ENCODE peak calls at places on chromosome 16, in four cellular contexts. I is MM.1S, V is PC-3, S is neural progenitor cell. W is an unnamed sample.

GRCh38 chr16:81737885-81738536 is 41.1 kb upstream of the PLCG2 start:
- DNase-seq in I (peak; percentile 64), V (peak; percentile 86), S (peak; percentile 89), W (peak; percentile 92)

GRCh38 chr16:19431636-19432340 is 14.1 kb downstream of the TMC5 start:
- DNase-seq in I (no peak), V (no peak), S (no peak), W (no peak)

GRCh38 chr16:67302076-67302475 is 22.7 kb downstream of the PLEKHG4 start:
- DNase-seq in I (no peak), V (no peak), S (no peak), W (no peak)

GRCh38 chr16:54657058-54657708 is 273.5 kb upstream of the IRX5 start:
- DNase-seq in I (no peak), V (peak; percentile 31), S (no peak), W (no peak)

GRCh38 chr16:28186752-28187151 is 25.0 kb downstream of the XPO6 start:
- DNase-seq in I (no peak), V (no peak), S (no peak), W (no peak)

GRCh38 chr16:75971334-75971733 is 245.0 kb upstream of the CPHXL start:
- DNase-seq in I (no peak), V (no peak), S (no peak), W (no peak)

GRCh38 chr16:2339521-2340484 is 725 bp downstream of the ABCA3 start:
- DNase-seq in I (peak; percentile 34), V (peak; percentile 47), S (peak; percentile 75), W (no peak)

GRCh38 chr16:54285414-54286066 is 1.0 kb downstream of the IRX3 start:
- DNase-seq in I (no peak), V (no peak), S (peak; percentile 61), W (no peak)

GRCh38 chr16:72271841-72272240 is 99.9 kb upstream of the PMFBP1 start:
- DNase-seq in I (peak; percentile 47), V (no peak), S (no peak), W (no peak)

GRCh38 chr16:35208001-35208935 is 1748.9 kb downstream of the TP53TG3F start:
- DNase-seq in I (no peak), V (no peak), S (no peak), W (no peak)

GRCh38 chr16:13093676-13094075 is 192.3 kb downstream of the SHISA9 start:
- DNase-seq in I (no peak), V (no peak), S (no peak), W (no peak)
- TF ChIP-seq EZH2phosphoT487 in I (no peak), V (no peak), S (no peak), W (no peak)

DNA sequence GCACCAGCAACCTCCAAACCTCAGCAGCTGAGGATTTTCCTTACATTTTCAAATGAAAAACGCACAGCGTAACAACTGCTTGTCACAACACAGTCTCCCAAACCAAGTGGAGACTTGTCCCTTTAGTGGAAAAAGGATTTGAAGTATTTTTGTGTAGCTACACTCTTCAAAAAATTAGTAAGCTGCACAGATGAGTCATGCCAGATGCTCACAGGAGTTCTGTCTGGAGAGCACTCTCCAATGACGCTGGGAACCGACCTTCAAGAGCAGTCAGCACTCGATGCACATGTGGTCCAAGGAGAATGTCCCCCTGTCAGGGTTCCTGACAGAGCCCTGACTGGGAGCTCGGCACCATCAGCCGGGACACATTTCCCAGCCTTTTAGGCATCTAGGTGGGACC is 39.8 kb downstream of the MAP1LC3B start:
- DNase-seq in I (no peak), V (peak; percentile 8), S (no peak), W (no peak)
- TF ChIP-seq EZH2phosphoT487 in I (no peak), V (no peak), S (no peak), W (no peak)

DNA sequence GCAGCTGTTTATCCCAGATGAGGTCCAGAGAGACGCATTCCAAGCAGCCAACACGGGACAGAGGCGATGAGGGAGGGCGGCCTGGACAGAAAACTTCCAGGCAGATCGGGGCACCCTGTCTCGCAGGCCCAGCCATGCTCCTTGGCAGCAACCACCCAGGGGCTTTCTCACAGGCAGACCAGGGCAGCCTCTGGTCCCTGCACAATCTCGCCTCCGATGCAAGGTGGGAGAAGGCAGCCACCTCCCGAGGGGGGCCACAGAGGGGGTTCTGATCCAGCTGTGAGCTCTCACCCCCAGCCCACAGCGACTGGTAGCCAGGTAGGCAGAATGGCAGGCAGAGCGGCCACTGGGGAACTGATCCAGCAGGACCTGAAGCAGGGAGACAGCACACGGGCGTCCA is 48.7 kb downstream of the LMF1 start:
- DNase-seq in I (no peak), V (no peak), S (no peak), W (no peak)
- TF ChIP-seq EZH2phosphoT487 in I (no peak), V (no peak), S (no peak), W (no peak)

GRCh38 chr16:48426244-48427135 is 41.3 kb upstream of the SIAH1 start:
- DNase-seq in I (no peak), V (no peak), S (no peak), W (peak; percentile 56)
- TF ChIP-seq EZH2phosphoT487 in I (no peak), V (no peak), S (no peak), W (no peak)

W was measured in OCI-LY7.